ENCODE peak calls at places on chromosomes 11 and 22, in five cellular contexts. W is GM13976, R is breast epithelium, S is HCT116, J is GM23338. M is an unnamed sample.

GRCh38 chr22:20267441-20268288 is 453 bp downstream of the RTN4R start:
- DNase-seq in W (peak; percentile 55), R (no peak), S (no peak), J (peak; percentile 54), M (peak; percentile 38)

GRCh38 chr11:124798991-124799383 is 1.2 kb downstream of the MSANTD2 start:
- DNase-seq in W (peak; percentile 22), R (no peak), S (no peak), J (peak; percentile 56), M (peak; percentile 5)

GRCh38 chr22:44890416-44891292 is 119.2 kb downstream of the PHF21B start:
- DNase-seq in W (peak; percentile 23), R (no peak), S (no peak), J (no peak), M (no peak)

GRCh38 chr11:110123003-110123402 is 29.8 kb downstream of the ZC3H12C start:
- DNase-seq in W (no peak), R (no peak), S (no peak), J (peak; percentile 6), M (no peak)

GRCh38 chr11:101401245-101401644 is 182.6 kb downstream of the TRPC6 start:
- DNase-seq in W (no peak), R (no peak), S (no peak), J (no peak), M (no peak)

GRCh38 chr11:90363739-90364138 is 140.9 kb upstream of the CHORDC1 start:
- DNase-seq in W (no peak), R (no peak), S (no peak), J (no peak), M (no peak)

GRCh38 chr11:71964641-71965040 is 34.1 kb upstream of the IL18BP start:
- DNase-seq in W (no peak), R (no peak), S (no peak), J (no peak), M (no peak)

GRCh38 chr11:77179048-77179447 is 51.0 kb downstream of the MYO7A start:
- DNase-seq in W (no peak), R (no peak), S (no peak), J (no peak), M (no peak)

GRCh38 chr22:44587004-44587793 is 89.2 kb upstream of the RTL6 start:
- DNase-seq in W (no peak), R (no peak), S (no peak), J (no peak), M (no peak)

GRCh38 chr11:119993732-119994131 is 144.2 kb downstream of the TRIM29 start:
- DNase-seq in W (no peak), R (peak; percentile 91), S (no peak), J (peak; percentile 34), M (no peak)

GRCh38 chr11:61749607-61750217 is 2.7 kb upstream of the MYRF start:
- DNase-seq in W (no peak), R (no peak), S (no peak), J (peak; percentile 41), M (no peak)

GRCh38 chr11:24496728-24497396 is at the start of gene LUZP2:
- DNase-seq in W (no peak), R (no peak), S (no peak), J (peak; percentile 86), M (peak; percentile 53)

GRCh38 chr11:124199702-124200101 is 16.6 kb downstream of the OR10D3 start:
- DNase-seq in W (no peak), R (no peak), S (no peak), J (no peak), M (no peak)

GRCh38 chr11:47565340-47566165 is at the start of gene PTPMT1:
- DNase-seq in W (peak; percentile 91), R (peak; percentile 55), S (peak; percentile 40), J (peak; percentile 87), M (peak; percentile 81)

GRCh38 chr11:113626736-113627135 is 79.4 kb downstream of the TMPRSS5 start:
- DNase-seq in W (no peak), R (no peak), S (no peak), J (no peak), M (no peak)

GRCh38 chr11:110777765-110778164 is 65.5 kb upstream of the ARHGAP20 start:
- DNase-seq in W (no peak), R (no peak), S (no peak), J (no peak), M (no peak)

GRCh38 chr11:63619967-63620366 is 5.7 kb upstream of the PLAAT3 start:
- DNase-seq in W (no peak), R (no peak), S (no peak), J (no peak), M (no peak)

GRCh38 chr22:32531955-32532818 is 57.6 kb downstream of the FBXO7 start:
- DNase-seq in W (no peak), R (peak; percentile 88), S (no peak), J (peak; percentile 97), M (peak; percentile 50)

GRCh38 chr11:94737171-94737611 is 31.0 kb upstream of the AMOTL1 start:
- DNase-seq in W (no peak), R (no peak), S (no peak), J (no peak), M (no peak)

GRCh38 chr11:68043349-68044144 is 4.7 kb downstream of the TCIRG1 start:
- DNase-seq in W (no peak), R (no peak), S (no peak), J (no peak), M (no peak)

GRCh38 chr11:62428871-62429601 is 10.2 kb downstream of the SCGB1A1 start:
- DNase-seq in W (no peak), R (no peak), S (no peak), J (no peak), M (no peak)

GRCh38 chr22:25781801-25782200 is 39.8 kb downstream of the MYO18B start:
- DNase-seq in W (no peak), R (no peak), S (no peak), J (no peak), M (no peak)

GRCh38 chr22:35552846-35553245 is 12.2 kb downstream of the RASD2 start:
- DNase-seq in W (no peak), R (no peak), S (no peak), J (no peak), M (no peak)

GRCh38 chr11:75563501-75563977 is 1.5 kb downstream of the SERPINH1 start:
- DNase-seq in W (no peak), R (peak; percentile 75), S (no peak), J (no peak), M (no peak)

GRCh38 chr11:66006134-66006890 is 4.0 kb downstream of the BANF1 start:
- DNase-seq in W (peak; percentile 18), R (no peak), S (no peak), J (no peak), M (no peak)

GRCh38 chr11:59173080-59173963 is 1.4 kb downstream of the DTX4 start:
- DNase-seq in W (no peak), R (peak; percentile 33), S (no peak), J (peak; percentile 81), M (peak; percentile 26)

GRCh38 chr11:131912127-131912526 is 541.7 kb downstream of the NTM start:
- DNase-seq in W (no peak), R (no peak), S (no peak), J (no peak), M (no peak)

GRCh38 chr11:11966826-11967668 is 41.4 kb downstream of the DKK3 start:
- DNase-seq in W (peak; percentile 88), R (no peak), S (peak; percentile 49), J (peak; percentile 88), M (peak; percentile 82)

GRCh38 chr11:9663699-9664275 is at the start of gene SWAP70:
- DNase-seq in W (peak; percentile 92), R (peak; percentile 92), S (peak; percentile 60), J (peak; percentile 94), M (peak; percentile 93)
- TF ChIP-seq CTCF in W (no peak), R (peak; percentile 74), S (no peak), J (peak; percentile 11), M (no peak)

DNA sequence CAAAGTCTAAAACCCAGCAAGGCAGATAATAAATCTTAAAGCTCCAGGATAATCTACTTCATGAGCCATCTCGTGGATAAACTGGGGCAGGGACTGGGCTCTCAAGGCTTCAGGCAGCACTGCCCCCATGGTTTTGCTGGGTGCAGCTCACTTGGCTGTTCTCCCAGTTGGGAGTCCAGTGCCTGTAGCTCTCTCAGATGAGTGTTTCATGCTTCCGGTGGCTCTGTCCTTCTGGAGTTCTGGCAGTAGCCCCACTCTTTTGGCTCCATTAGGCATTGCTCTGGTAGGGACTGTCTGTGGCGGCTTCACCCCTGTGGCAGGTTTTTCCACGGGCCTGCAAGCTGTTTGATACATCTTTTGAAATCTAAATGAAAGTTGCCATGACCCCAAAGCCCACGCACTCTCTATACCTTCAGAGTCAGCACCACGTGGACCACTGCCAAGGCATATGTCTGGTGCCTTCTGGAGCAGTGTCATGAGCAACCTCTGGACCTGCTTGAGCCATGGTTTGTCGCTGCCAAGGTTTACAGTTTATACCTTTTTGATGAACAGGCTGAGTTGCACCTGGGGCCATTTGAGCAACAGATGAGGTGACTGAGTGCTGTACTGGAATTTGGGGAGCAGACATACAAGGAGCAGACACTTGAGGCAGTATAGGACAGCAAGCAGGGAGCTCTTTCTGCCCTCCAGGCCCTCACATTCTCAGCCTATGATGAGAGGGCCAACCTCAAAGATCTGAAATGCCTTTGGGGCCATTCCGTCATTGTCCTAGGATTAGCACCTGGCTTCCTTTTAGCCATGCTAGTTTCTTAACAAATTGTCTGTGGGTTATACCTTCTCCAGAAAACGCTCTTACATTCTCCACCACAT is 48.6 kb downstream of the MTNR1B start:
- DNase-seq in W (no peak), R (no peak), S (no peak), J (peak; percentile 44), M (no peak)
- TF ChIP-seq CTCF in W (no peak), R (no peak), S (no peak), J (peak; percentile 47), M (no peak)

GRCh38 chr22:11627436-11627797 is 3900.6 kb upstream of the OR11H1 start:
- DNase-seq in W (no peak), R (no peak), S (no peak), J (no peak), M (no peak)

GRCh38 chr22:11627798-11628650 is 3900.0 kb upstream of the OR11H1 start:
- DNase-seq in W (no peak), R (no peak), S (no peak), J (no peak), M (no peak)

GRCh38 chr22:11628651-11629511 is 3899.1 kb upstream of the OR11H1 start:
- DNase-seq in W (no peak), R (no peak), S (no peak), J (no peak), M (no peak)

GRCh38 chr22:11626422-11626773 is 3901.6 kb upstream of the OR11H1 start:
- DNase-seq in W (no peak), R (no peak), S (no peak), J (no peak), M (no peak)

DNA sequence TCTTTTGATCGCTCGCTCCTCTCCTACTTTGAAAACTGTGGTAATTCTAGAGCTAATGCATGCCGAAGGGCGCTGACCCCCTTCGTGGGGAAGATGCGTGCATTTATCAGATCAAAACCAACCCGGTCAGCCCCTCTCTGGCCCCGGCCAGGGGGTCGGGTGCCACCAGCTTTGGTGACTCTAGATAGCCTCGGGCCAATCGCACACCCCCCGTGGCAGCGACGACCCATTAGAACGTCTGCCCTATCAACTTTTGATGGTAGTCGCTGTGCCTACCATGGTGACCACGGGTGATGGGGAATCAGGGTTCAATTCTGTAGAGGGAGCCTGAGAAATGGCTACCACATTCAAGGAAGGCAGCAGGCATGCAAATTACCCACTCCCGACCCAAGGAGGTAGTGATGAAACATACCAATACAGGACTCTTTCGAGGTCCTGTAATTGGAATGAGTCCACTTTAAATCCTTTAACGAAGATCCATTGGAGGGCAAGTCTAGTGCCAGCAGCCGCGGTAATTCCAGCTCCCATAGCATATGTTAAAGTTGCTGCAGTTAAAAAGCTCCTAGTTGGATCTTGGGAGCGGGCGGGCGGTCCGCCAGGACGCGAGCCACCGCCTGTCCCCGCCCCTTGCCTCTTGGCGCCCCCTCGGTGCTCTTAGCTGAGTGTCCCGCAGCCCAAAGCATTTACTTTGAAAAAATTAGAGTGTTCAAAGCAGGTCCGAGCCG is 3898.2 kb upstream of the OR11H1 start:
- DNase-seq in W (no peak), R (no peak), S (no peak), J (no peak), M (no peak)
- TF ChIP-seq CTCF in W (no peak), R (no peak), S (no peak), J (no peak), M (no peak)

GRCh38 chr11:128906185-128907065 is 15.3 kb downstream of the KCNJ5 start:
- DNase-seq in W (no peak), R (no peak), S (no peak), J (no peak), M (no peak)
- TF ChIP-seq CTCF in W (no peak), R (no peak), S (no peak), J (no peak), M (no peak)